ENCODE peak calls at places on chromosomes 16 and 17, in four cellular contexts. One of them, this sample, is unnamed.
A peak's percentile ranks its signal among the peaks of the same experiment; 100 is the strongest.

GRCh38 chr17:15298176-15298575 is 33.0 kb upstream of the PMP22 start:
- DNase-seq in GM12878: no peak
- DNase-seq in HepG2: no peak
- DNase-seq in H1: no peak
- DNase-seq in this sample: no peak

GRCh38 chr17:48555183-48555615 is 10.3 kb upstream of the HOXB2 start:
- DNase-seq in HepG2: no peak
- DNase-seq in GM12878: no peak
- DNase-seq in H1: no peak
- DNase-seq in this sample: no peak

GRCh38 chr17:78929908-78930775 is 5.0 kb upstream of the TIMP2 start:
- DNase-seq in H1: no peak
- DNase-seq in GM12878: no peak
- DNase-seq in HepG2: no peak
- DNase-seq in this sample: no peak

GRCh38 chr16:53282975-53283946 is 151.0 kb upstream of the RBL2 start:
- DNase-seq in GM12878: peak; percentile 3
- DNase-seq in HepG2: peak; percentile 55
- DNase-seq in H1: no peak
- DNase-seq in this sample: peak; percentile 28

GRCh38 chr17:48555616-48556533 is 11.0 kb upstream of the HOXB2 start:
- DNase-seq in H1: no peak
- DNase-seq in GM12878: no peak
- DNase-seq in HepG2: no peak
- DNase-seq in this sample: no peak

GRCh38 chr17:75755205-75755901 is 9.6 kb downstream of the GALK1 start:
- DNase-seq in GM12878: no peak
- DNase-seq in HepG2: no peak
- DNase-seq in H1: no peak
- DNase-seq in this sample: no peak

GRCh38 chr17:49951362-49952080 is 17.5 kb upstream of the DLX4 start:
- DNase-seq in H1: no peak
- DNase-seq in HepG2: no peak
- DNase-seq in GM12878: no peak
- DNase-seq in this sample: no peak

GRCh38 chr16:25184771-25185170 is 32.0 kb upstream of the AQP8 start:
- DNase-seq in HepG2: no peak
- DNase-seq in H1: no peak
- DNase-seq in GM12878: no peak
- DNase-seq in this sample: no peak

GRCh38 chr17:59512844-59513383 is 52.5 kb upstream of the DHX40 start:
- DNase-seq in HepG2: no peak
- DNase-seq in H1: no peak
- DNase-seq in GM12878: no peak
- DNase-seq in this sample: no peak

GRCh38 chr17:62615503-62615902 is 12.0 kb upstream of the MRC2 start:
- DNase-seq in HepG2: no peak
- DNase-seq in H1: no peak
- DNase-seq in GM12878: no peak
- DNase-seq in this sample: no peak

GRCh38 chr17:62619413-62620155 is 7.9 kb upstream of the MRC2 start:
- DNase-seq in GM12878: no peak
- DNase-seq in H1: no peak
- DNase-seq in HepG2: no peak
- DNase-seq in this sample: no peak

GRCh38 chr17:62617894-62618472 is 9.5 kb upstream of the MRC2 start:
- DNase-seq in GM12878: no peak
- DNase-seq in H1: no peak
- DNase-seq in HepG2: peak; percentile 73
- DNase-seq in this sample: no peak

GRCh38 chr17:62618647-62619412 is 8.6 kb upstream of the MRC2 start:
- DNase-seq in HepG2: no peak
- DNase-seq in H1: no peak
- DNase-seq in GM12878: no peak
- DNase-seq in this sample: no peak

GRCh38 chr17:62616993-62617893 is 10.2 kb upstream of the MRC2 start:
- DNase-seq in HepG2: peak; percentile 97
- DNase-seq in H1: no peak
- DNase-seq in GM12878: no peak
- DNase-seq in this sample: peak; percentile 49
- TF ChIP-seq ZNF274 in HepG2: no peak
- TF ChIP-seq ZNF274 in H1: no peak
- TF ChIP-seq ZNF274 in GM12878: no peak
- TF ChIP-seq ZNF274 in this sample: no peak

GRCh38 chr17:81863123-81863675 is 2.9 kb upstream of the P4HB start:
- DNase-seq in HepG2: no peak
- DNase-seq in H1: no peak
- DNase-seq in GM12878: no peak
- DNase-seq in this sample: no peak
- TF ChIP-seq SUZ12 in HepG2: no peak
- TF ChIP-seq SUZ12 in H1: no peak
- TF ChIP-seq SUZ12 in GM12878: no peak
- TF ChIP-seq SUZ12 in this sample: no peak

DNA sequence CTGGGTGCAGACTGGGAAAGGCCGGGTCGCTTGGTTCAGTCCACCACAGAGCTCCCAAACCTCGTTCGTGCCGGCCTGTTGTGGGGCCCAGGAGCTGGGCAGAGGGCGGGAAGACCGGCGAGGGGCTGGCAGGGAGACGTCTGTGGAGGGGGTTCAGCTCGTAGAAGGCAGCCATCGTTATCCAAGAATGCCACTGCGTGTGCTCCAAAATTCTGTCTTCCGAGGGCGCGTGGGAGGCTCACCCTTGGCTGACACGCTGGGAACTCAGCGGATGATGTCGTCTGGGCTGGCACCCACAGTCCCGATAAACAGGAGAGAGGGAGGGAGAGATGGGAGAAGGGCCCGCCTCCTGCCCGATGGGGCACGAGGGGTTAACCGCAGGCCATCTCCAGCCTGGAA is 103.1 kb downstream of the FOXL1 start:
- DNase-seq in H1: no peak
- DNase-seq in GM12878: no peak
- DNase-seq in HepG2: no peak
- DNase-seq in this sample: no peak
- H3K9ac ChIP-seq in H1: no peak overlapping the region
- H3K9ac ChIP-seq in GM12878: no peak overlapping the region
- H3K9ac ChIP-seq in HepG2: no peak overlapping the region
- H3K9ac ChIP-seq in this sample: no peak overlapping the region

GRCh38 chr17:68314916-68315535 is 23.7 kb downstream of the ARSG start:
- DNase-seq in GM12878: no peak
- DNase-seq in HepG2: no peak
- DNase-seq in H1: no peak
- DNase-seq in this sample: no peak
- TF ChIP-seq ZNF274 in GM12878: no peak
- TF ChIP-seq ZNF274 in HepG2: no peak
- TF ChIP-seq ZNF274 in H1: no peak
- TF ChIP-seq ZNF274 in this sample: no peak

GRCh38 chr16:30953111-30953510 is 4.2 kb downstream of the ORAI3 start:
- DNase-seq in H1: no peak
- DNase-seq in GM12878: no peak
- DNase-seq in HepG2: no peak
- DNase-seq in this sample: no peak

GRCh38 chr16:30951193-30951592 is 2.3 kb downstream of the ORAI3 start:
- DNase-seq in HepG2: no peak
- DNase-seq in GM12878: no peak
- DNase-seq in H1: no peak
- DNase-seq in this sample: no peak

GRCh38 chr16:30950516-30951073 is 1.7 kb downstream of the ORAI3 start:
- DNase-seq in HepG2: no peak
- DNase-seq in H1: no peak
- DNase-seq in GM12878: no peak
- DNase-seq in this sample: no peak

GRCh38 chr16:30953511-30954124 is 3.9 kb upstream of the SETD1A start:
- DNase-seq in HepG2: peak; percentile 88
- DNase-seq in H1: peak; percentile 87
- DNase-seq in GM12878: no peak
- DNase-seq in this sample: peak; percentile 90

GRCh38 chr16:30951785-30952184 is 2.9 kb downstream of the ORAI3 start:
- DNase-seq in HepG2: no peak
- DNase-seq in H1: no peak
- DNase-seq in GM12878: no peak
- DNase-seq in this sample: no peak
- TF ChIP-seq SUZ12 in HepG2: no peak
- TF ChIP-seq SUZ12 in H1: no peak
- TF ChIP-seq SUZ12 in GM12878: no peak
- TF ChIP-seq SUZ12 in this sample: no peak

This sample was measured in NT2/D1.